ENCODE peak calls at places on chromosomes 3 and 15, in seven cellular contexts. J is AG04450, V is GM04503, G is cardiac muscle cell, Y is NCI-H748 treated with DMSO at 0.1 percent for 48 hours, L is midbrain, A is T-cell. H is an unnamed sample.
A peak's percentile ranks its signal among the peaks of the same experiment; 100 is the strongest.

GRCh38 chr3:64111872-64112271 is 88.6 kb upstream of the PSMD6 start:
- DNase-seq in L (no peak), J (no peak), G (no peak), Y (no peak), A (no peak), V (no peak), H (no peak)

GRCh38 chr3:183244219-183244618 is 8.8 kb upstream of the B3GNT5 start:
- DNase-seq in Y (no peak), J (no peak), L (peak; percentile 34), V (no peak), A (no peak), G (no peak), H (no peak)

GRCh38 chr3:194536883-194537637 is 50.3 kb upstream of the ATP13A3 start:
- DNase-seq in J (no peak), A (no peak), G (no peak), Y (no peak), V (no peak), L (no peak), H (peak; percentile 54)

GRCh38 chr3:13104511-13104910 is 31.3 kb upstream of the IQSEC1 start:
- DNase-seq in A (no peak), G (no peak), L (no peak), J (no peak), Y (no peak), V (no peak), H (no peak)

GRCh38 chr3:4978966-4979400 is 254 bp upstream of the BHLHE40 start:
- DNase-seq in A (peak; percentile 76), J (peak; percentile 95), L (peak; percentile 83), G (peak; percentile 92), Y (peak; percentile 72), V (peak; percentile 68), H (peak; percentile 83)

GRCh38 chr15:73329501-73330200 is 39.1 kb downstream of the HCN4 start:
- DNase-seq in V (no peak), Y (no peak), G (no peak), J (no peak), L (no peak), A (no peak), H (no peak)

GRCh38 chr3:178711753-178712152 is 175.5 kb downstream of the KCNMB2 start:
- DNase-seq in L (no peak), V (no peak), J (no peak), A (no peak), Y (no peak), G (no peak), H (no peak)

GRCh38 chr15:52385670-52386069 is 90.1 kb upstream of the MYO5C start:
- DNase-seq in Y (no peak), J (no peak), G (no peak), V (no peak), A (no peak), L (no peak), H (no peak)

GRCh38 chr15:101607102-101607501 is 45.1 kb downstream of the TM2D3 start:
- DNase-seq in L (no peak), J (no peak), G (no peak), A (no peak), V (no peak), Y (no peak), H (no peak)

GRCh38 chr15:39404767-39405173 is 176.1 kb upstream of the THBS1 start:
- DNase-seq in J (peak; percentile 85), L (no peak), G (no peak), A (no peak), Y (no peak), V (peak; percentile 99), H (no peak)

GRCh38 chr15:70201376-70201775 is 103.7 kb upstream of the TLE3 start:
- DNase-seq in A (no peak), G (no peak), L (no peak), Y (no peak), V (no peak), J (no peak), H (no peak)

GRCh38 chr15:68616397-68616796 is 37.6 kb downstream of the CORO2B start:
- DNase-seq in L (peak; percentile 58), Y (no peak), A (no peak), G (no peak), V (no peak), J (no peak), H (no peak)

GRCh38 chr3:58236527-58237237 is 910 bp upstream of the ABHD6 start:
- DNase-seq in G (no peak), J (no peak), Y (no peak), A (no peak), L (no peak), V (no peak), H (peak; percentile 64)

GRCh38 chr3:12472796-12473195 is 11.5 kb upstream of the TSEN2 start:
- DNase-seq in G (no peak), V (no peak), A (no peak), J (no peak), L (no peak), Y (no peak), H (no peak)

GRCh38 chr3:8499181-8499611 is 2.4 kb upstream of the LMCD1 start:
- DNase-seq in A (no peak), J (no peak), V (no peak), Y (no peak), L (peak; percentile 91), G (no peak), H (peak; percentile 3)

GRCh38 chr3:57009367-57009766 is 51.1 kb upstream of the SPATA12 start:
- DNase-seq in G (no peak), V (no peak), A (no peak), L (no peak), Y (no peak), J (no peak), H (no peak)

GRCh38 chr3:21138085-21138484 is 612.9 kb downstream of the ZNF385D start:
- DNase-seq in L (no peak), G (no peak), A (no peak), V (no peak), Y (no peak), J (no peak), H (no peak)